ENCODE peak calls at places on chromosome 4, in four cellular contexts. M is activated naive CD8-positive, alpha-beta T cell treated with anti-CD3 and anti-CD28 coated beads for 36 hours; R is IMR-90; I is NCI-H1092 treated with DMSO at 0.1 percent for 48 hours. F is an unnamed sample.

GRCh38 chr4:121736735-121737351 is 28.1 kb downstream of the SMIM43 start:
- DNase-seq in M (peak), R (peak), I (peak), F (no peak)

GRCh38 chr4:22473268-22473667 is 42.6 kb downstream of the ADGRA3 start:
- DNase-seq in M (no peak), R (peak), I (no peak), F (no peak)

GRCh38 chr4:102869569-102870227 is 906 bp downstream of the CISD2 start:
- DNase-seq in M (no peak), R (peak), I (peak), F (no peak)

GRCh38 chr4:154989511-154989910 is 208.4 kb downstream of the RBM46 start:
- DNase-seq in M (no peak), R (no peak), I (no peak), F (no peak)

GRCh38 chr4:125547842-125548241 is 233.1 kb downstream of the FAT4 start:
- DNase-seq in M (no peak), R (peak), I (no peak), F (no peak)

GRCh38 chr4:17260395-17260907 is 251.4 kb downstream of the QDPR start:
- DNase-seq in M (no peak), R (no peak), I (no peak), F (no peak)

GRCh38 chr4:152460488-152460887 is 75.4 kb downstream of the FBXW7 start:
- DNase-seq in M (no peak), R (peak), I (no peak), F (no peak)

GRCh38 chr4:178414042-178414441 is 971.8 kb upstream of the AGA start:
- DNase-seq in M (no peak), R (no peak), I (no peak), F (no peak)

GRCh38 chr4:5703831-5704230 is 4.5 kb downstream of the EVC2 start:
- DNase-seq in M (no peak), R (no peak), I (no peak), F (no peak)